ENCODE peak calls at places on chromosome 10, in four cellular contexts. B, V, M and L are unnamed samples.

GRCh38 chr10:122234416-122234815 is 36.7 kb upstream of the BTBD16 start:
- DNase-seq in B (no peak), V (no peak), M (no peak), L (no peak)

GRCh38 chr10:74529205-74529604 is 297.2 kb upstream of the KAT6B start:
- DNase-seq in B (no peak), V (no peak), M (no peak), L (peak; percentile 14)

GRCh38 chr10:93917064-93917391 is 23.2 kb downstream of the SLC35G1 start:
- DNase-seq in B (no peak), V (no peak), M (no peak), L (no peak)

GRCh38 chr10:28925154-28925663 is 247.9 kb downstream of the BAMBI start:
- DNase-seq in B (no peak), V (no peak), M (no peak), L (no peak)

GRCh38 chr10:43037942-43038782 is 38.7 kb upstream of the RET start:
- DNase-seq in B (no peak), V (no peak), M (no peak), L (no peak)

GRCh38 chr10:93309062-93309461 is 173.1 kb downstream of the MYOF start:
- DNase-seq in B (no peak), V (no peak), M (no peak), L (peak; percentile 51)

GRCh38 chr10:11993834-11994468 is 48.7 kb downstream of the UPF2 start:
- DNase-seq in B (no peak), V (peak; percentile 80), M (no peak), L (no peak)

GRCh38 chr10:50576245-50576815 is 47.4 kb downstream of the SGMS1 start:
- DNase-seq in B (no peak), V (no peak), M (no peak), L (no peak)

GRCh38 chr10:79116801-79117723 is 48.3 kb downstream of the ZMIZ1 start:
- DNase-seq in B (no peak), V (peak; percentile 84), M (no peak), L (peak; percentile 63)

GRCh38 chr10:42969909-42970308 is 107.0 kb upstream of the RET start:
- DNase-seq in B (no peak), V (no peak), M (no peak), L (no peak)

GRCh38 chr10:83692196-83692595 is 447.1 kb upstream of the GHITM start:
- DNase-seq in B (no peak), V (no peak), M (no peak), L (no peak)

GRCh38 chr10:17735166-17735941 is 16.6 kb upstream of the TMEM236 start:
- DNase-seq in B (no peak), V (no peak), M (no peak), L (no peak)

GRCh38 chr10:83582407-83583095 is 556.8 kb upstream of the GHITM start:
- DNase-seq in B (no peak), V (no peak), M (no peak), L (no peak)

GRCh38 chr10:6678211-6678803 is 98.2 kb upstream of the PRKCQ start:
- DNase-seq in B (peak; percentile 40), V (peak; percentile 76), M (peak; percentile 46), L (peak; percentile 23)

GRCh38 chr10:71302874-71303568 is 16.0 kb upstream of the SLC29A3 start:
- DNase-seq in B (no peak), V (peak; percentile 84), M (no peak), L (peak; percentile 66)

GRCh38 chr10:52256832-52257691 is 57.0 kb upstream of the DKK1 start:
- DNase-seq in B (no peak), V (no peak), M (no peak), L (no peak)

GRCh38 chr10:58361353-58361752 is 23.9 kb upstream of the TFAM start:
- DNase-seq in B (no peak), V (no peak), M (no peak), L (no peak)

GRCh38 chr10:44975487-44976331 is 2.9 kb downstream of the DEPP1 start:
- DNase-seq in B (no peak), V (peak; percentile 36), M (no peak), L (peak; percentile 86)

GRCh38 chr10:3783313-3783689 is 1.7 kb downstream of the KLF6 start:
- DNase-seq in B (peak; percentile 63), V (peak; percentile 78), M (peak; percentile 82), L (peak; percentile 89)

GRCh38 chr10:4285121-4285520 is 500.1 kb upstream of the KLF6 start:
- DNase-seq in B (no peak), V (no peak), M (no peak), L (no peak)

GRCh38 chr10:70742537-70743429 is 42.4 kb downstream of the TBATA start:
- DNase-seq in B (no peak), V (peak; percentile 97), M (no peak), L (peak; percentile 85)

GRCh38 chr10:72695496-72695895 is 3.6 kb downstream of the MCU start:
- DNase-seq in B (no peak), V (no peak), M (no peak), L (no peak)

GRCh38 chr10:9437131-9437530 is 1382.6 kb downstream of the GATA3 start:
- DNase-seq in B (no peak), V (peak; percentile 48), M (no peak), L (peak; percentile 69)

GRCh38 chr10:31961675-31962074 is 33.0 kb upstream of the ARHGAP12 start:
- DNase-seq in B (no peak), V (peak; percentile 76), M (peak; percentile 18), L (peak; percentile 85)

GRCh38 chr10:93773705-93774104 is 16.0 kb downstream of the LGI1 start:
- DNase-seq in B (no peak), V (no peak), M (no peak), L (no peak)

GRCh38 chr10:13078912-13079775 is 20.8 kb upstream of the OPTN start:
- DNase-seq in B (no peak), V (no peak), M (no peak), L (no peak)

GRCh38 chr10:85643171-85643838 is 723.3 kb downstream of the GRID1 start:
- DNase-seq in B (no peak), V (no peak), M (no peak), L (no peak)

GRCh38 chr10:111874586-111874985 is 309.0 kb downstream of the GPAM start:
- DNase-seq in B (no peak), V (no peak), M (no peak), L (peak; percentile 18)

GRCh38 chr10:36492590-36493510 is 632.5 kb upstream of the ANKRD30A start:
- DNase-seq in B (no peak), V (no peak), M (no peak), L (peak; percentile 72)

GRCh38 chr10:102652170-102652926 is 8.1 kb downstream of the TRIM8 start:
- DNase-seq in B (no peak), V (no peak), M (no peak), L (no peak)

GRCh38 chr10:51250278-51250914 is 176.1 kb downstream of the PRKG1 start:
- DNase-seq in B (no peak), V (peak; percentile 44), M (no peak), L (no peak)

GRCh38 chr10:44938938-44939337 is 20.7 kb upstream of the RASSF4 start:
- DNase-seq in B (no peak), V (no peak), M (no peak), L (no peak)

GRCh38 chr10:107686095-107686494 is 521.6 kb upstream of the SORCS1 start:
- DNase-seq in B (no peak), V (peak; percentile 87), M (no peak), L (no peak)

GRCh38 chr10:77111611-77112550 is 525.7 kb downstream of the KCNMA1 start:
- DNase-seq in B (no peak), V (peak; percentile 51), M (no peak), L (peak; percentile 95)

GRCh38 chr10:17171131-17171530 is 30.3 kb downstream of the TRDMT1 start:
- DNase-seq in B (no peak), V (no peak), M (no peak), L (peak; percentile 23)

GRCh38 chr10:82572686-82573226 is 697.8 kb downstream of the NRG3 start:
- DNase-seq in B (no peak), V (no peak), M (no peak), L (no peak)